ENCODE peak calls at places on chromosomes 1 and 21, in six cellular contexts. One of them, this sample, is unnamed.
A peak's percentile ranks its signal among the peaks of the same experiment; 100 is the strongest.

GRCh38 chr21:32611471-32611997 is 643 bp downstream of the CFAP298 start:
- DNase-seq in GM12878: no peak
- DNase-seq in K562: peak; percentile 51
- DNase-seq in H1: no peak
- DNase-seq in HepG2: no peak
- DNase-seq in HCT116: no peak
- DNase-seq in this sample: no peak

GRCh38 chr1:15111597-15111996 is 42.0 kb upstream of the TMEM51 start:
- DNase-seq in HepG2: no peak
- DNase-seq in K562: no peak
- DNase-seq in GM12878: no peak
- DNase-seq in HCT116: no peak
- DNase-seq in H1: no peak
- DNase-seq in this sample: no peak

GRCh38 chr21:44949161-44950015 is 9.6 kb downstream of the SLX9 start:
- DNase-seq in GM12878: no peak
- DNase-seq in HCT116: peak; percentile 42
- DNase-seq in K562: peak; percentile 83
- DNase-seq in H1: peak; percentile 53
- DNase-seq in HepG2: peak; percentile 57
- DNase-seq in this sample: peak; percentile 84

GRCh38 chr1:183783342-183783741 is 21.6 kb upstream of the RGL1 start:
- DNase-seq in HepG2: no peak
- DNase-seq in H1: no peak
- DNase-seq in HCT116: no peak
- DNase-seq in GM12878: no peak
- DNase-seq in K562: no peak
- DNase-seq in this sample: no peak

GRCh38 chr21:43890042-43890441 is 25.0 kb downstream of the AGPAT3 start:
- DNase-seq in GM12878: no peak
- DNase-seq in HCT116: no peak
- DNase-seq in H1: no peak
- DNase-seq in HepG2: no peak
- DNase-seq in K562: peak; percentile 42
- DNase-seq in this sample: peak; percentile 16

GRCh38 chr1:230317823-230318819 is 108.0 kb downstream of the PGBD5 start:
- DNase-seq in K562: no peak
- DNase-seq in HCT116: no peak
- DNase-seq in GM12878: no peak
- DNase-seq in HepG2: peak; percentile 50
- DNase-seq in H1: no peak
- DNase-seq in this sample: no peak

GRCh38 chr1:76278711-76279386 is 204.3 kb downstream of the ST6GALNAC3 start:
- DNase-seq in HepG2: no peak
- DNase-seq in K562: no peak
- DNase-seq in GM12878: no peak
- DNase-seq in HCT116: no peak
- DNase-seq in H1: no peak
- DNase-seq in this sample: no peak

GRCh38 chr21:42092805-42093590 is 21.9 kb downstream of the UMODL1 start:
- DNase-seq in GM12878: no peak
- DNase-seq in K562: no peak
- DNase-seq in HepG2: no peak
- DNase-seq in H1: no peak
- DNase-seq in HCT116: no peak
- DNase-seq in this sample: no peak

GRCh38 chr1:191690931-191691330 is 467.3 kb upstream of the RGS18 start:
- DNase-seq in H1: no peak
- DNase-seq in K562: no peak
- DNase-seq in HCT116: no peak
- DNase-seq in HepG2: no peak
- DNase-seq in GM12878: no peak
- DNase-seq in this sample: no peak

GRCh38 chr1:6162773-6163172 is 17.3 kb downstream of the CHD5 start:
- DNase-seq in GM12878: no peak
- DNase-seq in HepG2: no peak
- DNase-seq in K562: peak; percentile 45
- DNase-seq in H1: no peak
- DNase-seq in HCT116: no peak
- DNase-seq in this sample: no peak

DNA sequence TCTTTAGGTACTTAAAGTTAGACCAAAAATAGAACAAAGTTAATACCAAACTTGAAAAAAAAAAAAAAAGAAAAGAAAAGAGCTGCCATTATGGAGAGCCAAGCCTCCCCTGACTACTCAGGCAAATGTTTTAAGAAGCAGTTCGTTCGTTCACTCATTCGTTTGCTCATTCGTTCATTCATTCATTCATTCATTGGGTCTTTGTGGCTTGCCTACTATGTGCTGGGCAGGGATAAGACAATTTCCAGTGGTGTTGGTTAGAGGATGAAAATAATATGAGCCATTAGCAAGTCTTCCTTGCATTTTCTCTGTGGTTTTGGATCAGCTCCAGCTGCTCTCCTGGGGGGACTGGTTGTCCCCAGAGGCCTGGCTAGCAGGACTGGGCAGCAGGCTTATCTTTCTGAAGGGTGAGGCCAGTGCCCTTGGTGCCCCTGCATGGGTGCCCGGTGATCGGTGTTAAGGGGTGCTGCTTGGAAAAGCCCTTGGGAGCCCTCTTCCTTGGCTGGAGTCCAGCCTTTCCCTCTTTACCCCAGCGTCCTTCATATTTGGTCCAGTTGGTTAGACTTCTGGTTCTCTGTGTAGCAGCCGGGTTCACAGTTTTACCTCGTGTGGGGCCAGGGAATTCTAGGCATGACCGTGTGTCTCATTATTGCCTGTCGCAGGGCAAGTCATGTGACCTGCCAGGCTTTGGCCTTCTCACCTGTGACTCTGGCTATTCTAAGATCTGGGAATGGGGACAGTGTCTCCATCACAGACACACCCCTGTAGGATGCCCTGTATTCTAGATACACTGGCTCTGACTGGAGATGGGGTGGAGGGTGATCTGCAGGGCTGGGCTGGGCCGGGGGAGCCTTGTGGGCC is 32.8 kb downstream of the LHX4 start:
- DNase-seq in HepG2: no peak
- DNase-seq in K562: no peak
- DNase-seq in HCT116: no peak
- DNase-seq in GM12878: no peak
- DNase-seq in H1: no peak
- DNase-seq in this sample: no peak
- TF ChIP-seq ZNF274 in HepG2: no peak
- TF ChIP-seq ZNF274 in K562: no peak
- TF ChIP-seq ZNF274 in HCT116: no peak
- TF ChIP-seq ZNF274 in GM12878: no peak
- TF ChIP-seq ZNF274 in H1: no peak
- TF ChIP-seq ZNF274 in this sample: no peak

GRCh38 chr1:193060938-193061337 is 1.5 kb downstream of the RO60 start:
- DNase-seq in GM12878: no peak
- DNase-seq in K562: no peak
- DNase-seq in HCT116: no peak
- DNase-seq in H1: no peak
- DNase-seq in HepG2: no peak
- DNase-seq in this sample: no peak
- TF ChIP-seq YY1 in GM12878: no peak
- TF ChIP-seq YY1 in K562: no peak
- TF ChIP-seq YY1 in HCT116: no peak
- TF ChIP-seq YY1 in H1: no peak
- TF ChIP-seq YY1 in HepG2: no peak
- TF ChIP-seq YY1 in this sample: no peak

GRCh38 chr1:239558559-239558958 is 172.2 kb downstream of the CHRM3 start:
- DNase-seq in HCT116: no peak
- DNase-seq in K562: no peak
- DNase-seq in HepG2: no peak
- DNase-seq in GM12878: no peak
- DNase-seq in H1: no peak
- DNase-seq in this sample: no peak
- H3K4me1 ChIP-seq in HCT116: no peaks in the 10 kb centered on the region
- H3K4me1 ChIP-seq in K562: no peaks in the 10 kb centered on the region
- H3K4me1 ChIP-seq in HepG2: no peaks in the 10 kb centered on the region
- H3K4me1 ChIP-seq in GM12878: no peaks in the 10 kb centered on the region
- H3K4me1 ChIP-seq in H1: no peaks in the 10 kb centered on the region
- H3K4me1 ChIP-seq in this sample: no peaks in the 10 kb centered on the region

GRCh38 chr1:210252621-210253041 is 20.0 kb downstream of the SERTAD4 start:
- DNase-seq in H1: peak; percentile 68
- DNase-seq in HepG2: no peak
- DNase-seq in HCT116: no peak
- DNase-seq in GM12878: no peak
- DNase-seq in K562: no peak
- DNase-seq in this sample: no peak

GRCh38 chr1:210251680-210252490 is 19.3 kb downstream of the SERTAD4 start:
- DNase-seq in K562: no peak
- DNase-seq in HepG2: no peak
- DNase-seq in GM12878: no peak
- DNase-seq in HCT116: no peak
- DNase-seq in H1: no peak
- DNase-seq in this sample: no peak

GRCh38 chr1:210250998-210251679 is 18.5 kb downstream of the SERTAD4 start:
- DNase-seq in K562: no peak
- DNase-seq in GM12878: no peak
- DNase-seq in HCT116: peak; percentile 15
- DNase-seq in HepG2: no peak
- DNase-seq in H1: peak; percentile 83
- DNase-seq in this sample: peak; percentile 72

GRCh38 chr1:210248341-210248740 is 15.7 kb downstream of the SERTAD4 start:
- DNase-seq in HepG2: no peak
- DNase-seq in HCT116: no peak
- DNase-seq in GM12878: no peak
- DNase-seq in H1: no peak
- DNase-seq in K562: no peak
- DNase-seq in this sample: no peak

DNA sequence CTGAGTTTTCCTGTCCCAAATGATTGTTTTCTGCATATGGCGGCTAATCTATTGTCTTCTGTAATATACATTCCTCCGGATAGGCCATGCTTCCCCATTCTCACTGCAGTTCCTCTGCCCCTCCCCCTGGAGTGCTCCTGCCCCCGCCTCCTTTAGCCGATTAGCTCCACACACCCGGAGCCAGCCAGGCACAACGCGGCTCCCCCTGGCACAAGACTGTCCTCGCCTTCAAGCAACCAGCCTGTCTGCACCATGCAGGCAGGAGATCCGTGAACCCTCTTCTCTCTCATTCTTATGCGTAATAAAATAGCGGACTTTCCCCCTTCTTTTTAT is 18.0 kb downstream of the SERTAD4 start:
- DNase-seq in K562: no peak
- DNase-seq in HCT116: no peak
- DNase-seq in HepG2: no peak
- DNase-seq in H1: no peak
- DNase-seq in GM12878: no peak
- DNase-seq in this sample: no peak
- TF ChIP-seq ZNF274 in K562: no peak
- TF ChIP-seq ZNF274 in HCT116: no peak
- TF ChIP-seq ZNF274 in HepG2: no peak
- TF ChIP-seq ZNF274 in H1: no peak
- TF ChIP-seq ZNF274 in GM12878: no peak
- TF ChIP-seq ZNF274 in this sample: no peak

GRCh38 chr1:199101635-199102034 is 462.8 kb downstream of the PTPRC start:
- DNase-seq in H1: no peak
- DNase-seq in K562: no peak
- DNase-seq in HCT116: no peak
- DNase-seq in GM12878: no peak
- DNase-seq in HepG2: no peak
- DNase-seq in this sample: no peak

GRCh38 chr1:199102239-199102638 is 463.4 kb downstream of the PTPRC start:
- DNase-seq in GM12878: peak; percentile 34
- DNase-seq in HCT116: no peak
- DNase-seq in HepG2: no peak
- DNase-seq in K562: no peak
- DNase-seq in H1: no peak
- DNase-seq in this sample: no peak

GRCh38 chr1:199096601-199097000 is 457.8 kb downstream of the PTPRC start:
- DNase-seq in HCT116: no peak
- DNase-seq in GM12878: no peak
- DNase-seq in HepG2: no peak
- DNase-seq in K562: no peak
- DNase-seq in H1: no peak
- DNase-seq in this sample: no peak

GRCh38 chr1:199098468-199098867 is 459.6 kb downstream of the PTPRC start:
- DNase-seq in K562: no peak
- DNase-seq in HepG2: no peak
- DNase-seq in H1: no peak
- DNase-seq in GM12878: no peak
- DNase-seq in HCT116: no peak
- DNase-seq in this sample: no peak

GRCh38 chr1:199101139-199101538 is 462.3 kb downstream of the PTPRC start:
- DNase-seq in HepG2: no peak
- DNase-seq in K562: no peak
- DNase-seq in H1: no peak
- DNase-seq in HCT116: no peak
- DNase-seq in GM12878: no peak
- DNase-seq in this sample: no peak
- TF ChIP-seq YY1 in HepG2: no peak
- TF ChIP-seq YY1 in K562: no peak
- TF ChIP-seq YY1 in H1: no peak
- TF ChIP-seq YY1 in HCT116: no peak
- TF ChIP-seq YY1 in GM12878: no peak
- TF ChIP-seq YY1 in this sample: no peak

GRCh38 chr1:225765982-225766674 is 11.5 kb upstream of the SRP9 start:
- DNase-seq in H1: no peak
- DNase-seq in HepG2: peak; percentile 58
- DNase-seq in K562: no peak
- DNase-seq in GM12878: no peak
- DNase-seq in HCT116: no peak
- DNase-seq in this sample: no peak

GRCh38 chr1:225768662-225769426 is 8.8 kb upstream of the SRP9 start:
- DNase-seq in GM12878: no peak
- DNase-seq in H1: no peak
- DNase-seq in K562: peak; percentile 68
- DNase-seq in HepG2: peak; percentile 87
- DNase-seq in HCT116: no peak
- DNase-seq in this sample: no peak

GRCh38 chr1:225769687-225770086 is 7.9 kb upstream of the SRP9 start:
- DNase-seq in HCT116: no peak
- DNase-seq in H1: no peak
- DNase-seq in GM12878: no peak
- DNase-seq in HepG2: no peak
- DNase-seq in K562: peak; percentile 32
- DNase-seq in this sample: no peak

GRCh38 chr1:225766967-225767413 is 10.6 kb upstream of the SRP9 start:
- DNase-seq in K562: peak; percentile 40
- DNase-seq in HCT116: no peak
- DNase-seq in GM12878: no peak
- DNase-seq in H1: no peak
- DNase-seq in HepG2: peak; percentile 56
- DNase-seq in this sample: no peak

GRCh38 chr1:225767591-225768540 is 9.8 kb upstream of the SRP9 start:
- DNase-seq in H1: no peak
- DNase-seq in HepG2: peak; percentile 94
- DNase-seq in HCT116: no peak
- DNase-seq in GM12878: no peak
- DNase-seq in K562: no peak
- DNase-seq in this sample: no peak
- H3K4me1 ChIP-seq in H1: peaks cover 11% of the 10 kb centered on the region
- H3K4me1 ChIP-seq in HepG2: peaks cover 90% of the 10 kb centered on the region
- H3K4me1 ChIP-seq in HCT116: peaks cover 27% of the 10 kb centered on the region
- H3K4me1 ChIP-seq in GM12878: peaks cover 9% of the 10 kb centered on the region
- H3K4me1 ChIP-seq in K562: peaks cover 29% of the 10 kb centered on the region
- H3K4me1 ChIP-seq in this sample: peaks cover 15% of the 10 kb centered on the region

This sample was measured in NT2/D1.